ENCODE peak calls at places on chromosomes 2 and 18, in four cellular contexts. M, U, A and O are unnamed samples.

GRCh38 chr2:70698847-70699246 is 69.2 kb downstream of the ADD2 start:
- DNase-seq in M (no peak), U (no peak), A (no peak), O (no peak)

GRCh38 chr2:187055463-187055862 is 206.5 kb upstream of the ZSWIM2 start:
- DNase-seq in A (no peak), U (peak; percentile 40), M (no peak), O (no peak)

GRCh38 chr2:215171151-215171550 is 32.7 kb upstream of the ABCA12 start:
- DNase-seq in U (peak; percentile 12), M (no peak), A (peak; percentile 38), O (no peak)

GRCh38 chr2:160270571-160271113 is 70.6 kb upstream of the ITGB6 start:
- DNase-seq in A (no peak), U (no peak), M (peak; percentile 53), O (no peak)

GRCh38 chr2:223868005-223868404 is 30.6 kb upstream of the AP1S3 start:
- DNase-seq in A (peak; percentile 39), M (no peak), U (no peak), O (no peak)

GRCh38 chr2:17272170-17272569 is 246.1 kb downstream of the RAD51AP2 start:
- DNase-seq in U (no peak), A (no peak), M (no peak), O (no peak)

GRCh38 chr2:144519934-144520717 is at the start of gene ZEB2:
- DNase-seq in M (peak; percentile 72), U (peak; percentile 99), A (peak; percentile 32), O (no peak)

GRCh38 chr2:31238906-31239841 is 5.2 kb downstream of the EHD3 start:
- DNase-seq in U (no peak), A (no peak), M (no peak), O (no peak)

GRCh38 chr2:172101707-172102158 is 967 bp downstream of the DLX2 start:
- DNase-seq in M (peak; percentile 70), U (no peak), A (no peak), O (no peak)

GRCh38 chr2:118842687-118843491 is 4.6 kb downstream of the EN1 start:
- DNase-seq in A (no peak), U (peak; percentile 17), M (peak; percentile 64), O (no peak)

GRCh38 chr2:136527560-136527959 is 237.8 kb upstream of the THSD7B start:
- DNase-seq in A (peak; percentile 53), M (peak; percentile 93), U (peak; percentile 1), O (no peak)

GRCh38 chr2:150127271-150127990 is 360.0 kb downstream of the RND3 start:
- DNase-seq in A (no peak), M (no peak), U (no peak), O (no peak)

GRCh38 chr18:49206717-49207116 is 253.7 kb downstream of the DYM start:
- DNase-seq in U (peak; percentile 12), M (no peak), A (peak; percentile 39), O (no peak)

GRCh38 chr18:57772387-57772799 is 30.7 kb downstream of the ATP8B1 start:
- DNase-seq in M (no peak), A (no peak), U (no peak), O (no peak)

DNA sequence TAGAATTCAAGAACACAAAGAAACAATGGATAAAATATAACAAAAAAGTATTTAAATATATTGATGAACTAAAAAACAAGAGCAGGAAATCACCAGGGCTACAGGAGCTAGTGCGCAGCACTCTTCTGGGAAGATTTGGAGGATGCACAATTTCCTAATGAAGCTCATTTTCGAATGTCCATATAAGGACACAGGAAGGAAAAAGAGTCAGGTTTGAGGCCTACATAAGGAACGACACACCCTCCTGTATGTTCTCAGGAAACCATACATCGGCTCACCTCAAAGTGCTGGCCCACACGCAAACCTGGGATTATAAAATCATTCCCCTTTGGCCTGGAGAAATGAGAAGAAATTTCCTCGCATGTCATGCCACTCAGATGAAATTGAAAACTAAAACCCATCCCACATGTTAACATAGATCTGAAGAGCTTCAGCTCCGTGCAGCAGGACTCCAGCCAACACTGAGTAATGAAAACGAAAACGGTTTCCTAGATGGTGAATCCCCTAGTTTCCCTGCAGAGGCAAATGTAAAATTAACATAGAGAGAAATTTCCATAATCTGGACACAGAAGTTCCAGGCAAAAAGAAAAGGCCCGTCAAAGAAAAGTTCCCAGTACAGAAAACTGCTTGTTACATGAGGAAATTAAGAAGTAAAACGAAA is 825.8 kb downstream of the SOCS6 start:
- DNase-seq in U (no peak), M (no peak), A (no peak), O (no peak)
- H3K4me3 ChIP-seq in U (no peak overlapping the region), M (no peak overlapping the region), A (no peak overlapping the region), O (no peak overlapping the region)

GRCh38 chr2:25448808-25449207 is 107.1 kb upstream of the DNMT3A start:
- DNase-seq in U (no peak), M (no peak), A (no peak), O (no peak)
- H3K4me1 ChIP-seq in U (no peaks in the 10 kb centered on the region), M (no peaks in the 10 kb centered on the region), A (no peaks in the 10 kb centered on the region), O (no peaks in the 10 kb centered on the region)

DNA sequence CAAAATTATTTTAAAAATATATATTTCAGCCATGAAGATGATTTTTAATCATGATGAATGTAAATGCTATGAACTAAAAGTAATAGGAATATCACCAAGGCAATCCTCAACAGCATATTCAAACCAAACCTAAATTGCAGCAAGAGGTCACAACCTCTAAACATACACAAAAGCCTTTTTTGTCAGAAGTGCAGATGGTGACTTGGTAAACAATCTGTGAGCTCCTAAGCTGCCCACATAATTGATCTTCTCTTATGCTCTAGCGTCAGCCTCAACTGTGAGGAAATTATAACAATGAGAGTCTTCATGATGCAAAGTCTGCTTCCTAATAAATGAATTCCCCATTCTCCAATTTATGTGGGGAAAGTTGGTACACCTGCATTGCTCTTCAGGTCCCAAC is 113.2 kb downstream of the TSN start:
- DNase-seq in U (peak; percentile 2), M (no peak), A (no peak), O (no peak)
- H3K27ac ChIP-seq in U (no peak overlapping the region), M (no peak overlapping the region), A (no peak overlapping the region), O (no peak overlapping the region)

GRCh38 chr2:60316381-60317028 is 236.9 kb downstream of the BCL11A start:
- DNase-seq in U (no peak), A (no peak), M (no peak), O (no peak)

GRCh38 chr2:60311524-60311923 is 241.9 kb downstream of the BCL11A start:
- DNase-seq in M (no peak), A (no peak), U (no peak), O (no peak)

GRCh38 chr2:60312618-60313017 is 240.8 kb downstream of the BCL11A start:
- DNase-seq in U (no peak), A (no peak), M (no peak), O (no peak)

GRCh38 chr2:60317029-60317386 is 236.4 kb downstream of the BCL11A start:
- DNase-seq in M (no peak), U (no peak), A (no peak), O (no peak)

GRCh38 chr2:60313470-60314172 is 239.8 kb downstream of the BCL11A start:
- DNase-seq in A (no peak), U (no peak), M (no peak), O (no peak)
- H3K4me3 ChIP-seq in A (no peak overlapping the region), U (no peak overlapping the region), M (no peak overlapping the region), O (no peak overlapping the region)